ENCODE peak calls at places on chromosomes 5 and 9, in ten cellular contexts. V is kidney glomerular epithelial cell; W is hepatic stellate cell; T is activated naive CD8-positive, alpha-beta T cell treated with anti-CD3 and anti-CD28 coated beads for 36 hours; C is activated CD4-positive, alpha-beta T cell treated with anti-CD3 and anti-CD28 coated beads, Interleukin-2, amount 50 U/mL, for 24 hours; M is H54; I is activated T-cell treated with anti-CD3 and anti-CD28 coated beads for 24 hours; K is left ventricle myocardium superior; F is globus pallidus; Z is right lobe of liver. Q is an unnamed sample.

GRCh38 chr5:96743805-96744559 is 63.8 kb downstream of the ERAP1 start:
- DNase-seq in V (no peak), W (no peak), T (no peak), C (peak), M (no peak), I (no peak), K (no peak), F (no peak), Z (no peak), Q (no peak)

GRCh38 chr5:76083555-76084495 is 642 bp downstream of the SV2C start:
- DNase-seq in V (no peak), W (no peak), T (peak), C (no peak), M (no peak), I (no peak), K (no peak), F (no peak), Z (no peak), Q (no peak)

GRCh38 chr5:1323803-1324173 is 21.1 kb downstream of the CLPTM1L start:
- DNase-seq in V (no peak), W (no peak), T (no peak), C (no peak), M (no peak), I (no peak), K (peak), F (no peak), Z (no peak), Q (no peak)

GRCh38 chr9:18438951-18439350 is 35.0 kb upstream of the ADAMTSL1 start:
- DNase-seq in V (no peak), W (no peak), T (no peak), C (no peak), M (no peak), I (no peak), K (no peak), F (no peak), Z (no peak), Q (no peak)

GRCh38 chr5:160699301-160699700 is 152.7 kb downstream of the ATP10B start:
- DNase-seq in V (no peak), W (no peak), T (no peak), C (no peak), M (no peak), I (no peak), K (no peak), F (peak), Z (no peak), Q (no peak)

GRCh38 chr5:101720033-101720432 is 576.1 kb downstream of the SLCO4C1 start:
- DNase-seq in V (no peak), W (no peak), T (no peak), C (no peak), M (no peak), I (no peak), K (no peak), F (no peak), Z (no peak), Q (no peak)

GRCh38 chr5:1036504-1037122 is 28.0 kb downstream of the NKD2 start:
- DNase-seq in V (no peak), W (no peak), T (no peak), C (no peak), M (no peak), I (no peak), K (peak), F (no peak), Z (no peak), Q (no peak)

GRCh38 chr9:98248737-98249474 is 6.5 kb downstream of the TBC1D2 start:
- DNase-seq in V (peak), W (no peak), T (no peak), C (no peak), M (no peak), I (no peak), K (peak), F (no peak), Z (peak), Q (no peak)

GRCh38 chr5:60334281-60334713 is 365.7 kb downstream of the DEPDC1B start:
- DNase-seq in V (peak), W (peak), T (no peak), C (no peak), M (no peak), I (no peak), K (no peak), F (no peak), Z (no peak), Q (peak)

GRCh38 chr9:108569624-108570023 is 286.2 kb downstream of the ACTL7B start:
- DNase-seq in V (no peak), W (no peak), T (no peak), C (no peak), M (peak), I (no peak), K (no peak), F (no peak), Z (no peak), Q (peak)

GRCh38 chr9:125633116-125633743 is 73.8 kb downstream of the MAPKAP1 start:
- DNase-seq in V (no peak), W (no peak), T (no peak), C (no peak), M (no peak), I (no peak), K (no peak), F (no peak), Z (no peak), Q (no peak)

GRCh38 chr9:98740226-98740881 is 31.6 kb upstream of the GABBR2 start:
- DNase-seq in V (no peak), W (no peak), T (no peak), C (no peak), M (no peak), I (no peak), K (no peak), F (no peak), Z (no peak), Q (no peak)

GRCh38 chr5:132436936-132437335 is 53.6 kb downstream of the IRF1 start:
- DNase-seq in V (no peak), W (no peak), T (no peak), C (no peak), M (no peak), I (no peak), K (no peak), F (no peak), Z (no peak), Q (no peak)

GRCh38 chr5:96733771-96734498 is 71.8 kb downstream of the CAST start:
- DNase-seq in V (no peak), W (no peak), T (no peak), C (no peak), M (no peak), I (no peak), K (no peak), F (no peak), Z (no peak), Q (no peak)

GRCh38 chr5:96517294-96517693 is 84.2 kb upstream of the PCSK1 start:
- DNase-seq in V (no peak), W (no peak), T (no peak), C (no peak), M (no peak), I (no peak), K (no peak), F (no peak), Z (no peak), Q (no peak)

GRCh38 chr9:114471157-114471556 is 34.1 kb downstream of the WHRN start:
- DNase-seq in V (no peak), W (no peak), T (no peak), C (no peak), M (no peak), I (no peak), K (no peak), F (no peak), Z (no peak), Q (no peak)

GRCh38 chr9:16720386-16720785 is 150.1 kb downstream of the BNC2 start:
- DNase-seq in V (peak), W (no peak), T (no peak), C (no peak), M (no peak), I (no peak), K (no peak), F (no peak), Z (no peak), Q (no peak)

GRCh38 chr5:151742870-151743294 is 15.5 kb downstream of the ATOX1 start:
- DNase-seq in V (peak), W (peak), T (no peak), C (no peak), M (peak), I (no peak), K (peak), F (peak), Z (no peak), Q (peak)

GRCh38 chr9:83151627-83152137 is 88.7 kb upstream of the RASEF start:
- DNase-seq in V (no peak), W (no peak), T (no peak), C (no peak), M (no peak), I (no peak), K (no peak), F (no peak), Z (no peak), Q (no peak)

GRCh38 chr9:75712690-75713089 is 177.8 kb upstream of the PCSK5 start:
- DNase-seq in V (peak), W (no peak), T (no peak), C (no peak), M (no peak), I (no peak), K (no peak), F (no peak), Z (no peak), Q (no peak)

GRCh38 chr9:76216161-76216649 is 178.0 kb downstream of the RFK start:
- DNase-seq in V (peak), W (no peak), T (no peak), C (no peak), M (peak), I (no peak), K (no peak), F (no peak), Z (no peak), Q (peak)

GRCh38 chr5:34660444-34660843 is 4.3 kb downstream of the RAI14 start:
- DNase-seq in V (peak), W (peak), T (no peak), C (no peak), M (no peak), I (no peak), K (no peak), F (no peak), Z (no peak), Q (peak)

GRCh38 chr5:16048132-16048531 is 131.5 kb downstream of the MARCHF11 start:
- DNase-seq in V (no peak), W (no peak), T (no peak), C (no peak), M (no peak), I (no peak), K (peak), F (no peak), Z (no peak), Q (no peak)

GRCh38 chr5:60148356-60148755 is 254.8 kb upstream of the PDE4D start:
- DNase-seq in V (no peak), W (no peak), T (no peak), C (no peak), M (no peak), I (no peak), K (no peak), F (no peak), Z (no peak), Q (peak)

GRCh38 chr5:56766926-56767325 is 48.4 kb upstream of the MAP3K1 start:
- DNase-seq in V (no peak), W (no peak), T (no peak), C (no peak), M (no peak), I (no peak), K (no peak), F (no peak), Z (no peak), Q (no peak)

GRCh38 chr5:127320032-127320945 is 29.7 kb downstream of the MEGF10 start:
- DNase-seq in V (no peak), W (no peak), T (peak), C (no peak), M (no peak), I (no peak), K (no peak), F (no peak), Z (no peak), Q (no peak)

GRCh38 chr5:37841223-37841622 is 1.4 kb upstream of the GDNF start:
- DNase-seq in V (no peak), W (no peak), T (no peak), C (no peak), M (no peak), I (no peak), K (no peak), F (no peak), Z (no peak), Q (no peak)

GRCh38 chr5:111122398-111122797 is 30.2 kb downstream of the WDR36 start:
- DNase-seq in V (no peak), W (no peak), T (no peak), C (no peak), M (no peak), I (no peak), K (no peak), F (no peak), Z (no peak), Q (no peak)

GRCh38 chr5:76145945-76146344 is 62.8 kb downstream of the SV2C start:
- DNase-seq in V (no peak), W (no peak), T (no peak), C (no peak), M (no peak), I (no peak), K (no peak), F (no peak), Z (no peak), Q (no peak)

GRCh38 chr5:165805756-165806155 is 2300.3 kb downstream of the MAT2B start:
- DNase-seq in V (no peak), W (no peak), T (no peak), C (no peak), M (no peak), I (no peak), K (no peak), F (no peak), Z (no peak), Q (no peak)

GRCh38 chr5:139658928-139659667 is 10.9 kb downstream of the CXXC5 start:
- DNase-seq in V (peak), W (peak), T (no peak), C (no peak), M (peak), I (no peak), K (peak), F (peak), Z (no peak), Q (no peak)

GRCh38 chr5:5271606-5272321 is 131.6 kb downstream of the ADAMTS16 start:
- DNase-seq in V (peak), W (no peak), T (no peak), C (no peak), M (no peak), I (no peak), K (no peak), F (no peak), Z (no peak), Q (no peak)

GRCh38 chr9:136171009-136171800 is 33.7 kb downstream of the LHX3 start:
- DNase-seq in V (no peak), W (no peak), T (no peak), C (no peak), M (no peak), I (no peak), K (no peak), F (no peak), Z (peak), Q (no peak)

GRCh38 chr9:93686127-93686879 is 109.9 kb downstream of the PHF2 start:
- DNase-seq in V (no peak), W (no peak), T (no peak), C (no peak), M (no peak), I (no peak), K (no peak), F (no peak), Z (peak), Q (no peak)

GRCh38 chr5:59367791-59368394 is 525.6 kb downstream of the PDE4D start:
- DNase-seq in V (peak), W (peak), T (peak), C (peak), M (peak), I (peak), K (peak), F (peak), Z (no peak), Q (peak)